ENCODE peak calls at places on chromosomes 11 and 22, in six cellular contexts. T is naive thymus-derived CD4-positive, alpha-beta T cell; F is left kidney; G is ELR; P is AG09309; S is substantia nigra. U is an unnamed sample.

GRCh38 chr11:129190087-129190486 is 2.0 kb downstream of the ARHGAP32 start:
- DNase-seq in S (no peak), F (no peak), T (no peak), G (no peak), P (no peak), U (no peak)

GRCh38 chr11:96107143-96107829 is 183.4 kb upstream of the MTMR2 start:
- DNase-seq in F (no peak), P (no peak), T (no peak), S (no peak), G (no peak), U (no peak)

GRCh38 chr22:21990449-21991308 is 8.1 kb upstream of the TOP3B start:
- DNase-seq in G (no peak), P (no peak), F (no peak), T (no peak), S (no peak), U (no peak)

GRCh38 chr11:15911377-15912044 is 444.8 kb downstream of the SOX6 start:
- DNase-seq in G (no peak), T (no peak), S (no peak), P (no peak), F (peak; percentile 41), U (peak; percentile 6)

GRCh38 chr22:22941831-22942510 is 54.4 kb downstream of the IGLL5 start:
- DNase-seq in T (no peak), G (no peak), S (no peak), F (no peak), P (no peak), U (no peak)

GRCh38 chr22:38879102-38879729 is 7.2 kb upstream of the CBX6 start:
- DNase-seq in G (no peak), S (no peak), F (no peak), P (no peak), T (no peak), U (no peak)

GRCh38 chr11:33747969-33748368 is 11.7 kb upstream of the CD59 start:
- DNase-seq in T (no peak), S (no peak), G (no peak), F (peak; percentile 21), P (no peak), U (no peak)

GRCh38 chr22:27491888-27492287 is 309.7 kb downstream of the MN1 start:
- DNase-seq in T (no peak), S (no peak), G (no peak), P (no peak), F (no peak), U (no peak)

GRCh38 chr11:108788565-108789199 is 123.8 kb downstream of the DDX10 start:
- DNase-seq in F (peak; percentile 29), S (no peak), P (peak; percentile 18), G (peak; percentile 49), T (no peak), U (no peak)

GRCh38 chr11:18617688-18618340 is 16.3 kb downstream of the SPTY2D1 start:
- DNase-seq in T (peak; percentile 25), P (peak; percentile 32), G (no peak), S (no peak), F (no peak), U (no peak)

GRCh38 chr11:85040166-85040565 is 587.0 kb downstream of the DLG2 start:
- DNase-seq in G (peak; percentile 40), S (no peak), F (no peak), T (no peak), P (no peak), U (no peak)

GRCh38 chr22:38243007-38243775 is 29.6 kb downstream of the TMEM184B start:
- DNase-seq in P (no peak), S (peak; percentile 64), T (no peak), F (peak; percentile 91), G (no peak), U (no peak)

GRCh38 chr22:17633217-17633997 is 4.9 kb upstream of the ATP6V1E1 start:
- DNase-seq in T (no peak), P (peak; percentile 53), G (peak; percentile 84), S (no peak), F (peak; percentile 33), U (no peak)

GRCh38 chr11:66851698-66852465 is 5.0 kb upstream of the LRFN4 start:
- DNase-seq in S (no peak), F (no peak), G (no peak), P (no peak), T (no peak), U (no peak)

GRCh38 chr11:12123177-12123576 is 12.8 kb downstream of the MICAL2 start:
- DNase-seq in P (no peak), T (no peak), S (no peak), G (peak; percentile 75), F (no peak), U (no peak)

U was measured in putamen.